ENCODE peak calls at places on chromosomes 6 and 20, in six cellular contexts. X, J, P, Q, V and C are unnamed samples.

GRCh38 chr6:6057442-6058053 is 50.8 kb upstream of the NRN1 start:
- DNase-seq in X (no peak), Q (peak), P (peak), J (peak), V (peak), C (peak)

GRCh38 chr6:30135147-30135546 is 793 bp upstream of the TRIM40 start:
- DNase-seq in Q (no peak), X (no peak), V (no peak), J (no peak), P (no peak), C (no peak)

GRCh38 chr20:63792866-63793265 is 38.2 kb downstream of the ZBTB46 start:
- DNase-seq in P (no peak), J (no peak), V (no peak), Q (no peak), X (no peak), C (no peak)

GRCh38 chr6:11727995-11728961 is 50.3 kb downstream of the ADTRP start:
- DNase-seq in J (no peak), Q (no peak), X (no peak), V (no peak), P (no peak), C (no peak)

GRCh38 chr6:57177545-57178225 is 5.6 kb downstream of the BAG2 start:
- DNase-seq in J (no peak), X (no peak), P (no peak), Q (no peak), V (no peak), C (no peak)

GRCh38 chr6:122845916-122846632 is 57.0 kb downstream of the SMPDL3A start:
- DNase-seq in P (no peak), X (no peak), Q (no peak), V (no peak), J (no peak), C (no peak)

GRCh38 chr6:147301070-147301469 is 96.9 kb downstream of the STXBP5 start:
- DNase-seq in P (no peak), X (no peak), Q (no peak), J (no peak), V (no peak), C (no peak)

GRCh38 chr6:100465701-100466409 is 1.1 kb upstream of the SIM1 start:
- DNase-seq in P (no peak), V (no peak), J (no peak), X (no peak), Q (no peak), C (no peak)

GRCh38 chr6:13156381-13156780 is 172.0 kb downstream of the TBC1D7 start:
- DNase-seq in J (no peak), P (no peak), Q (no peak), V (no peak), X (no peak), C (no peak)

GRCh38 chr20:650954-651353 is 2.0 kb downstream of the SRXN1 start:
- DNase-seq in X (no peak), P (no peak), J (peak), V (no peak), Q (no peak), C (no peak)

GRCh38 chr6:37965964-37966676 is 146.6 kb downstream of the ZFAND3 start:
- DNase-seq in P (no peak), J (peak), X (no peak), Q (no peak), V (peak), C (no peak)

GRCh38 chr6:76852776-76853175 is 610.5 kb downstream of the HTR1B start:
- DNase-seq in X (no peak), J (no peak), V (no peak), P (no peak), Q (no peak), C (no peak)

GRCh38 chr20:34295284-34295683 is 7.9 kb downstream of the AHCY start:
- DNase-seq in V (no peak), X (no peak), P (no peak), J (no peak), Q (no peak), C (no peak)

GRCh38 chr6:50816947-50817637 is 1.6 kb upstream of the TFAP2B start:
- DNase-seq in Q (no peak), J (no peak), V (no peak), P (no peak), X (no peak), C (peak)
- TF ChIP-seq CHD2 in Q (no peak), J (no peak), V (no peak), P (no peak), X (no peak), C (no peak)

GRCh38 chr6:118467181-118467580 is 80.9 kb upstream of the PLN start:
- DNase-seq in J (no peak), Q (no peak), X (no peak), V (no peak), P (no peak), C (no peak)
- TF ChIP-seq CHD2 in J (no peak), Q (no peak), X (no peak), V (no peak), P (no peak), C (no peak)

GRCh38 chr20:50478162-50479036 is 31.8 kb upstream of the PTPN1 start:
- DNase-seq in J (peak), P (peak), V (peak), Q (no peak), X (no peak), C (peak)

GRCh38 chr20:50481741-50482140 is 28.4 kb upstream of the PTPN1 start:
- DNase-seq in J (no peak), X (no peak), Q (no peak), P (no peak), V (no peak), C (no peak)

GRCh38 chr20:50487397-50487796 is 22.8 kb upstream of the PTPN1 start:
- DNase-seq in X (no peak), V (no peak), Q (no peak), P (no peak), J (no peak), C (no peak)

GRCh38 chr20:50484271-50484976 is 25.8 kb upstream of the PTPN1 start:
- DNase-seq in P (no peak), X (no peak), J (no peak), Q (no peak), V (no peak), C (no peak)

GRCh38 chr20:50482396-50482890 is 27.7 kb upstream of the PTPN1 start:
- DNase-seq in V (no peak), X (no peak), Q (no peak), J (no peak), P (peak), C (no peak)
- TF ChIP-seq CHD2 in V (no peak), X (no peak), Q (no peak), J (no peak), P (no peak), C (no peak)

GRCh38 chr6:27577922-27578321 is 105.0 kb upstream of the ZNF184 start:
- DNase-seq in X (no peak), P (no peak), Q (no peak), J (no peak), V (no peak), C (no peak)
- TF ChIP-seq CHD2 in X (no peak), P (no peak), Q (no peak), J (no peak), V (no peak), C (no peak)

GRCh38 chr6:16982827-16983226 is 119.0 kb upstream of the STMND1 start:
- DNase-seq in V (no peak), P (no peak), Q (peak), X (no peak), J (no peak), C (no peak)

GRCh38 chr6:16989382-16989781 is 112.5 kb upstream of the STMND1 start:
- DNase-seq in P (no peak), V (no peak), X (no peak), Q (no peak), J (no peak), C (no peak)

DNA sequence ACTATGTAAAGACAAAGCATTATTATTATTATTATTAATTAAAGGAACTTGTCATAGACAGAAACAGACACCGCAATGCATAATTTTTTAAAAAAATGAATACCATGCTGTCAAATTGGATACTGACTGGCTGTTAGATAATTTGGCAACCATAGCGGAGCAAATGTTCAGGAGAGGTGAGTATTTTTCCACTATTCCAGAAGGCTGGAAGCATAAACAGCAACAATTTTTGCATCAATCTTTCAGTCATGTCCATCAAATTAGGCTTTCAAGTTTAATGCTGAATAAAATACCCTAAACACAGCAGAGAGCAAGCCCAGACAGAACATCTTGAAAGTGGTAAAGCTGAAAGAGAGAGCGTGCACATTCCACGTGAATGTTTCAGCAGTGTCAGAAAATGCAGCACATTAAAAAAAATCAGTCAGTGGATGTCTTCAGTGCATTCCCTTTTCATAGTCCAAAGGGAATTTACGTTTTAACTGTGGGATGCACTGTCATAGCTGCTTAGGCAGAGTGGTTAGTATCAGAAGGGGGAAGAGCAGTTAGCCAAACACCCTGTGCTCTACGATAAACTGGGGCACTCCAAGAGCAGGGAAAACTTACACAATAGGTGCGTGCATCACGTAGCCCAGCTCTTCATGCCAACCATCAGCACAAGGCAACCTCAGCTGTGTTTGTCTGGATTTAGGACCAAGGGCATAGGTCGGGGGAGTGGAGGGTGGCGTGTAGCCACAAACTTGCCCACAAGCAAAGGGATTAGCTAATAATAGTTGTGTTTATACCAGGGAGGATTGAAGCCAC is 116.2 kb upstream of the STMND1 start:
- DNase-seq in X (no peak), J (no peak), V (no peak), Q (no peak), P (no peak), C (no peak)
- TF ChIP-seq CHD2 in X (no peak), J (no peak), V (no peak), Q (no peak), P (no peak), C (no peak)

DNA sequence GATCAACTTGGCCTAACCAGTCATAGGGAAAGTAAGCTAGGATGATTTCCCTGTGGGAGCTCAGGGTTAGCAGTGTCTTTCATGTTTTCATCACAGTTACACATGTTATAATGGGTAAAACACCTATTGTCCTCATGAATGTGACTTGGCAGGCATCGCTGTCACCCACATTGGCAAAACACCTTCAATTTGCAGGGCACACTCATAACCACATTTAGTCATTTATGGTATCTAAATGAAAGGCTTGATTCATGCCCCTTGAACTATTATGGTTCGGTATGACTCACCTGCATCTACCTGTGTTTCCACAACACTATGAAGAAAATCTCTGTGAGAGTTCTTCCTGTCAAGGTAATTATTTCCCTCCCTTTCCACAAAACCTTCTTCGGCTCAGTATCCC is 49.2 kb downstream of the FRK start:
- DNase-seq in V (no peak), P (no peak), J (no peak), Q (peak), X (no peak), C (no peak)
- TF ChIP-seq CHD2 in V (no peak), P (no peak), J (no peak), Q (no peak), X (no peak), C (no peak)